ENCODE peak calls at places on chromosomes 2 and 18, in four cellular contexts. Y, E, P and W are unnamed samples.

GRCh38 chr18:50630895-50631294 is 71.0 kb downstream of the MAPK4 start:
- DNase-seq in P (no peak), E (peak), Y (no peak), W (no peak)

GRCh38 chr2:12317853-12318426 is 398.8 kb upstream of the TRIB2 start:
- DNase-seq in Y (no peak), E (no peak), P (no peak), W (no peak)

GRCh38 chr2:154620490-154620889 is 78.0 kb upstream of the KCNJ3 start:
- DNase-seq in P (no peak), Y (no peak), E (no peak), W (no peak)

GRCh38 chr2:124025349-124025720 is 248 bp downstream of the CNTNAP5 start:
- DNase-seq in E (no peak), Y (no peak), P (no peak), W (no peak)

GRCh38 chr2:104774631-104775030 is 79.3 kb upstream of the POU3F3 start:
- DNase-seq in Y (no peak), P (no peak), E (no peak), W (no peak)

GRCh38 chr2:63827749-63828148 is 13.9 kb upstream of the UGP2 start:
- DNase-seq in Y (peak), E (no peak), P (no peak), W (no peak)

GRCh38 chr2:30305235-30305634 is 73.9 kb downstream of the LBH start:
- DNase-seq in P (no peak), Y (no peak), E (no peak), W (no peak)

GRCh38 chr2:140502951-140503630 is 1627.7 kb downstream of the LRP1B start:
- DNase-seq in Y (no peak), P (no peak), E (no peak), W (no peak)

GRCh38 chr2:16972276-16972675 is 306.6 kb upstream of the CYRIA start:
- DNase-seq in E (no peak), Y (no peak), P (no peak), W (no peak)

GRCh38 chr18:48942554-48943261 is 8.1 kb downstream of the SMAD7 start:
- DNase-seq in Y (peak), P (no peak), E (no peak), W (no peak)

GRCh38 chr2:173791502-173791901 is 173.7 kb downstream of the SP3 start:
- DNase-seq in P (no peak), E (no peak), Y (no peak), W (no peak)

GRCh38 chr2:201532686-201533304 is 81.3 kb downstream of the STRADB start:
- DNase-seq in P (peak), Y (peak), E (no peak), W (no peak)

GRCh38 chr2:39188958-39189499 is 54.7 kb downstream of the CDKL4 start:
- DNase-seq in P (no peak), Y (no peak), E (no peak), W (no peak)

GRCh38 chr2:128600606-128601297 is 282.1 kb upstream of the HS6ST1 start:
- DNase-seq in Y (no peak), E (no peak), P (no peak), W (no peak)

GRCh38 chr2:239466046-239466754 is 65.4 kb upstream of the HDAC4 start:
- DNase-seq in E (peak), Y (no peak), P (no peak), W (no peak)

GRCh38 chr2:178315488-178315948 is 121.2 kb downstream of the OSBPL6 start:
- DNase-seq in Y (no peak), P (no peak), E (no peak), W (no peak)

DNA sequence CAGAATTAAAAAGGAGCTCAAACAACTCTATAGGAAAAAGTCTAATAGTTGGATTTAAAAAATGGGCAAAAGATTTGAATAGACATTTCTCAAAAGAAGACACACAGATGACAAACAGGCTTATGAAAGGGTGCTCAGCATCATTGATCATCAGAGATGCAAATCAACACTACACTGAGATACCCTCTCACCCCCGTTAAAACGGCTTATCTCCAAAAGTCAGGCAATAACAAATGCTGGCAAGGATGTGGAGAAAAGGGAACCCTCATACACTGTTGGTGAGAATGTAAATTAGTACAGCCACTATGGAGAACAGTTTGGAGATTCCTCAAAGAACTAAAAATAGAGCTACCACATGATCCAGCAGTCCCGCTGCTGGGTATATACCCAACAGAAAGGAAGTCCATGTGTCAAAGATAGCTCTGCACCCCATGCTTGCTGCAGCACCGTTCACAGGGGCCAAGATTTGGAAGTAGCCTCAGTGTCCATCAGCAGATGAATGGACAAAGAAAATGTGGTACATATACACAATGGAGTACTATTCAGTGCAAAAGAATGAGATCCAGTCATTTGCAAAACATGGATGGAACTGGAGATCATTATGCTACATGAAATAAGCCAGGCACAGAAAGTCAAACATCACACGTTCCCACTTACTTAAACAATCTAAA is 46.7 kb upstream of the B3GNT7 start:
- DNase-seq in Y (no peak), P (no peak), E (no peak), W (no peak)
- TF ChIP-seq POLR2A in Y (no peak), P (peak), E (no peak), W (no peak)

GRCh38 chr2:88048541-88048940 is 7.0 kb downstream of the KRCC1 start:
- DNase-seq in P (no peak), E (no peak), Y (no peak), W (no peak)
- TF ChIP-seq POLR2AphosphoS5 in P (no peak), E (no peak), Y (no peak), W (no peak)

DNA sequence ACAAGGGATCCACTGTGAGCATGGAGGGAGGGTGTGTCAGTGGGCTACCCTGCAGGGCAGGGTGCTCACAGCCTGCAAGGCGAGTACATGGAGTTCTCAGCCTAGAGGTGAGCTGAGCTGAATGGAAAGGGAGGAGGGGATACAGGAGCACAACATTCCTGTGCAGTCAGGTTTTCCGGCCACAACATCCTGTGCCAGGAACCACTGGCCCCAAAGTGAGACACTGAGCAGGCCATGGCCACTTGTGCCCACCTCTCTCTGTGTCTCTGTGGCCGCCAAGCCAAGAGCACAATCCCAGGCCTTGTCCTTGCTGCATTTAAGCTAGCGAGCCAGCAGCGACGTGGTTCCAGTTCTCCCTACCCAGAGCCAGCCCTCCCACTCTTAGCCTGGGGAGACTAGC is 6.1 kb downstream of the DOK1 start:
- DNase-seq in P (no peak), E (no peak), Y (no peak), W (peak)
- TF ChIP-seq POLR2A in P (no peak), E (no peak), Y (no peak), W (no peak)

DNA sequence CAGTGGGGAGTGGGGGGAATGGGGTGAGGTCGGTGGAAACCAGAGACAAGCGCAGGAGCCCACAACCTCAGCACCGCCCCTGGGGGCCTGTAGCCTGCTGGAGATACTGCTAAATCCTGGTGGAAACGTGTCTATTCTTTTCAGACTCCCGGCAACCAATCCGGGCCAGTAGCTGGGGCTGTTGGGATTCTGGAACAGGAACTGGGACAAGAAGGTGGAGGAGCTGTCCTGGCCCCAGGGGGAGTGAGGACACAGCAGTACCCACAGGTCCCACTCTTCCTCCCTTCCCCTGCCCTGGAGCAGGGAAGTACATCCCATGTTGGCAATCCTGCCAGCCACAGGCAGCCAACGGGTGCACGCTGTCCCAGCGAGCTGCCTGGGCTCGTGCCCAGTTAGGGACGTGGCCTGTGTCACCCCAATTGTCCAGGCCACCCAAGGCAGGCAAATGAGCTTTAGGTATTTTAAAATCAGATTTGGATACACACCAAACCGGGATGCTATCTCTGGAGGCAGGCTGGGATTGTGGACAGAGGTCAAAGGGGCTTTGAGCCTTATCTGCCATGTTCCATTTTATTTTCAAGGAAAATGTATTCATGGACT is 51.8 kb downstream of the HS1BP3 start:
- DNase-seq in P (no peak), E (peak), Y (no peak), W (peak)
- TF ChIP-seq POLR2AphosphoS5 in P (no peak), E (no peak), Y (no peak), W (no peak)

GRCh38 chr2:175183674-175184073 is 2.2 kb upstream of the ATP5MC3 start:
- DNase-seq in E (no peak), P (no peak), Y (no peak), W (no peak)

GRCh38 chr2:175180701-175181103 is 808 bp downstream of the ATP5MC3 start:
- DNase-seq in E (peak), P (no peak), Y (no peak), W (peak)

GRCh38 chr2:175181877-175182308 is 383 bp upstream of the ATP5MC3 start:
- DNase-seq in E (no peak), Y (no peak), P (peak), W (no peak)

GRCh38 chr2:175176624-175177023 is 4.9 kb downstream of the ATP5MC3 start:
- DNase-seq in E (no peak), Y (no peak), P (no peak), W (no peak)

DNA sequence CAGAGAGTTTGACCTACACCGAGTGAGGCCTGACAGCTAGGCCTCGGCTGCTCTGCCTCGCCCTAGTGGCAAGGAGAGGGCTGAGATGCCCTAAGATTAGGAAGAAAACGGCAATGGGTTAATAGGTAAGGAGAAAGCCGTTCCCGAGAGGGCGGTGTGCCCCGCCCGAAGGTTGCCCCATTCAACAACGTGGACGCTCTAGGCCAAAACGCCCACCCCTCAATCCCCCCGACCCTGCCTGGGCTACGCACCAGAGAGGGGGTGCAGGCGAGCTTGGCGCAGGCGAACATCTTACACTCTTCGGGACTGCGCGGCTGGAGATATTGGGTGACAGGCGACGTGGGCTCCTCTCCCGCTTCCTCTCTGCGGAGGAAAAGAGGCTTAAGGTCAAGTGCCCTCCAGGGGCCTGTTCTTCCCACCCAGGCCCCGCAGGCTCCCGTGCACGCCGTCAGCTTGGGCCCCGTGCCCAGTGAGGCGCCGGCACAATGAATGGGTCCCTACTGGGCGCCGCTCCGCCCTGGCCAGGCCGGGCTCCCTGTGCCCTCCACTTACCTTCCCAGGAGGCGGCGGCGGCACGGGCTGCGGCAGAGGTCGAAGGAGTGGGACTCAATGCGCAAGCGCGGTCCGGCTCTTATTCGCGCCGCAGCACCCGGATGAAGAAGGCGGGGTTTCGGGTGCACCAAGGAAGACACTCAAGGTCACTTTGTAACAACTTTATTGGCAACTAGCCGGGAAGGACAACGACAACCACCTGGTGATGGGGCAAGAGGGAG is at the start of gene ATP5MC3:
- DNase-seq in P (peak), E (peak), Y (peak), W (peak)
- TF ChIP-seq POLR2A in P (peak), E (peak), Y (peak), W (no peak)

GRCh38 chr2:127106457-127106997 is 427 bp downstream of the BIN1 start:
- DNase-seq in Y (no peak), E (peak), P (no peak), W (no peak)

GRCh38 chr2:127108090-127108523 is 1.2 kb upstream of the BIN1 start:
- DNase-seq in E (peak), P (no peak), Y (no peak), W (no peak)

GRCh38 chr2:127105656-127106456 is 1.1 kb downstream of the BIN1 start:
- DNase-seq in E (peak), P (no peak), Y (no peak), W (no peak)

GRCh38 chr2:127107622-127107999 is 657 bp upstream of the BIN1 start:
- DNase-seq in Y (peak), E (peak), P (no peak), W (no peak)

GRCh38 chr2:127106998-127107621 is at the start of gene BIN1:
- DNase-seq in P (peak), E (peak), Y (peak), W (peak)
- TF ChIP-seq POLR2AphosphoS5 in P (no peak), E (peak), Y (peak), W (peak)

DNA sequence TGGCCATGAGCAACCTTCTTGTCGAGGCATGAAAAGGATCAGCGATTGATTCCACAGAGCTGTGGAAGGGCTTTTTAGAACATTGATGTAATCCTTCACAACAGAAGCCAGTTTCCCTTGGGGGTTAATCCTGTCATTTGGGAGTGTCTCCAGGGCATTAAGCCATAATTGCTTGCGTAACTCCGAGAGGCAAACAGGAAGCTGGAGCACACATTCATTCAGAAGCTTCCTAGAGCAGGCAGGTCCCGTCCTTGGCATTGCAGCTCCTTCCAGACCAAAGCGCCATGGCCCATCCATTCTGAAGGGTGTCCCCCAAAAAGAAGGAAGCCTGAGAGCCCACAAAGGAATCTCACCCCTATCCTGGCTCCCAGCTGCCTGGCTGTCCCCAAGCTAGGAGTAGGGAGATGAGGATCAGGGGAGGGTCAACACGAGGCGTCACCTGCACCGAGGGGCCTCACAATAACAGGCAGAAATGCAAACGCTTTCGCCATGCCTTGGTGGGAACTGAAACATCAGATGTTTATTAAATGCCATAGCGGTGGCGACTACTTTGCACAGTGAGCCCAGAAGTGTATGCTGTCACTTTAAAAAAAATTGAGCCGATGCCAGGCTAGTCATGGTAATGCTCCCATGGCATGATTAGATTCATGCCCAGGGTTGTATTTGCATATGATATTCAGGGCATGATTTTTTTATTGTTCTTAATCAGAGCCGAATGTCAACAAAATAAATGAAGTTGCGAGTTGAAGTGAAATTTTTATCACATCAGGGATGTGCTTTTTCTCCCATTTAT is 339.4 kb downstream of the BCL11A start:
- DNase-seq in Y (no peak), P (no peak), E (no peak), W (peak)
- TF ChIP-seq POLR2A in Y (no peak), P (no peak), E (no peak), W (no peak)

GRCh38 chr2:164015328-164016123 is 279.7 kb upstream of the FIGN start:
- DNase-seq in E (peak), P (no peak), Y (no peak), W (no peak)

GRCh38 chr2:164014791-164015190 is 279.0 kb upstream of the FIGN start:
- DNase-seq in E (no peak), Y (no peak), P (no peak), W (no peak)

GRCh38 chr2:164009801-164010337 is 274.1 kb upstream of the FIGN start:
- DNase-seq in E (no peak), Y (no peak), P (no peak), W (no peak)

GRCh38 chr2:164008752-164009151 is 272.9 kb upstream of the FIGN start:
- DNase-seq in P (no peak), Y (no peak), E (no peak), W (no peak)

GRCh38 chr2:164014068-164014577 is 278.3 kb upstream of the FIGN start:
- DNase-seq in Y (no peak), P (no peak), E (no peak), W (no peak)
- TF ChIP-seq POLR2AphosphoS5 in Y (no peak), P (no peak), E (no peak), W (no peak)